ENCODE peak calls at places on chromosomes 5 and 9, in five cellular contexts. L is RWPE2, Y is neural crest cell, T is psoas muscle, V is IMR-90. Q is an unnamed sample.

GRCh38 chr5:83711982-83712601 is 8.6 kb downstream of the HAPLN1 start:
- DNase-seq in L (no peak), Y (peak; percentile 61), T (no peak), V (peak; percentile 35), Q (peak; percentile 14)

GRCh38 chr5:97764700-97765099 is 581.7 kb upstream of the RIOK2 start:
- DNase-seq in L (peak; percentile 70), Y (no peak), T (no peak), V (peak; percentile 94), Q (peak; percentile 91)

GRCh38 chr5:1652873-1653707 is 129.3 kb upstream of the LPCAT1 start:
- DNase-seq in L (no peak), Y (no peak), T (peak; percentile 47), V (no peak), Q (no peak)

GRCh38 chr9:120343416-120343815 is 236.6 kb downstream of the CDK5RAP2 start:
- DNase-seq in L (no peak), Y (no peak), T (no peak), V (no peak), Q (no peak)

GRCh38 chr5:132658383-132659302 is 670 bp downstream of the IL13 start:
- DNase-seq in L (no peak), Y (no peak), T (no peak), V (no peak), Q (no peak)

GRCh38 chr5:75052461-75053285 is at the start of gene GCNT4:
- DNase-seq in L (no peak), Y (peak; percentile 48), T (peak; percentile 79), V (peak; percentile 36), Q (peak; percentile 52)

GRCh38 chr9:37446401-37446800 is 18.8 kb downstream of the ZBTB5 start:
- DNase-seq in L (no peak), Y (no peak), T (no peak), V (no peak), Q (peak; percentile 50)

GRCh38 chr5:87887247-87887646 is 381.4 kb downstream of the TMEM161B start:
- DNase-seq in L (no peak), Y (no peak), T (no peak), V (no peak), Q (no peak)

GRCh38 chr5:172089298-172090117 is 83.1 kb upstream of the FBXW11 start:
- DNase-seq in L (no peak), Y (no peak), T (no peak), V (no peak), Q (no peak)

GRCh38 chr9:37740128-37740527 is 13.5 kb upstream of the TRMT10B start:
- DNase-seq in L (no peak), Y (no peak), T (no peak), V (no peak), Q (no peak)

GRCh38 chr5:60633336-60633735 is 66.6 kb downstream of the DEPDC1B start:
- DNase-seq in L (peak; percentile 58), Y (no peak), T (no peak), V (peak; percentile 87), Q (peak; percentile 76)

GRCh38 chr5:141084487-141084989 is 9.9 kb upstream of the PCDHB2 start:
- DNase-seq in L (no peak), Y (no peak), T (no peak), V (peak; percentile 9), Q (peak; percentile 34)

GRCh38 chr9:120965344-120966004 is 38.9 kb upstream of the TRAF1 start:
- DNase-seq in L (no peak), Y (peak; percentile 31), T (no peak), V (no peak), Q (no peak)

GRCh38 chr5:32506251-32506661 is 61.7 kb upstream of the ZFR start:
- DNase-seq in L (no peak), Y (no peak), T (no peak), V (peak; percentile 17), Q (peak; percentile 53)

GRCh38 chr9:129021091-129021490 is 7.0 kb downstream of the SH3GLB2 start:
- DNase-seq in L (no peak), Y (no peak), T (no peak), V (no peak), Q (no peak)

GRCh38 chr9:110850401-110851135 is 182.0 kb downstream of the MUSK start:
- DNase-seq in L (no peak), Y (no peak), T (no peak), V (no peak), Q (no peak)

GRCh38 chr5:115304496-115304895 is 8.0 kb upstream of the CCDC112 start:
- DNase-seq in L (no peak), Y (no peak), T (no peak), V (no peak), Q (no peak)

GRCh38 chr5:79699766-79700400 is 10.2 kb downstream of the CMYA5 start:
- DNase-seq in L (no peak), Y (no peak), T (no peak), V (no peak), Q (no peak)

GRCh38 chr9:133683494-133684460 is 47.6 kb downstream of the DBH start:
- DNase-seq in L (no peak), Y (no peak), T (peak; percentile 82), V (peak; percentile 4), Q (no peak)

GRCh38 chr9:84325347-84325982 is 15.1 kb downstream of the SLC28A3 start:
- DNase-seq in L (no peak), Y (no peak), T (no peak), V (peak; percentile 48), Q (no peak)

GRCh38 chr9:92029553-92029952 is 79.5 kb upstream of the ROR2 start:
- DNase-seq in L (no peak), Y (no peak), T (no peak), V (no peak), Q (no peak)

GRCh38 chr5:79800979-79801827 is 111.6 kb downstream of the CMYA5 start:
- DNase-seq in L (no peak), Y (no peak), T (no peak), V (peak; percentile 28), Q (no peak)

GRCh38 chr5:115366223-115366622 is 69.8 kb upstream of the CCDC112 start:
- DNase-seq in L (no peak), Y (no peak), T (peak; percentile 59), V (peak; percentile 94), Q (peak; percentile 93)

GRCh38 chr5:141995656-141996055 is 17.2 kb downstream of the GNPDA1 start:
- DNase-seq in L (no peak), Y (no peak), T (no peak), V (no peak), Q (no peak)

GRCh38 chr9:132209263-132209662 is 47.4 kb downstream of the NTNG2 start:
- DNase-seq in L (no peak), Y (no peak), T (no peak), V (no peak), Q (no peak)

GRCh38 chr5:107474724-107475489 is 195.8 kb downstream of the EFNA5 start:
- DNase-seq in L (no peak), Y (no peak), T (no peak), V (peak; percentile 36), Q (no peak)

GRCh38 chr5:56819027-56819881 is 3.9 kb downstream of the MAP3K1 start:
- DNase-seq in L (no peak), Y (no peak), T (no peak), V (no peak), Q (no peak)

GRCh38 chr5:102986074-102986473 is 133.9 kb downstream of the GIN1 start:
- DNase-seq in L (no peak), Y (no peak), T (no peak), V (no peak), Q (no peak)

GRCh38 chr9:37996050-37996811 is 72.8 kb downstream of the SHB start:
- DNase-seq in L (peak; percentile 38), Y (no peak), T (no peak), V (no peak), Q (no peak)

GRCh38 chr5:179410291-179411160 is 65.3 kb upstream of the ADAMTS2 start:
- DNase-seq in L (no peak), Y (no peak), T (no peak), V (no peak), Q (no peak)

GRCh38 chr9:70410368-70410767 is 4.1 kb downstream of the KLF9 start:
- DNase-seq in L (no peak), Y (no peak), T (no peak), V (peak; percentile 65), Q (no peak)

GRCh38 chr9:23483566-23483965 is 342.5 kb downstream of the ELAVL2 start:
- DNase-seq in L (no peak), Y (no peak), T (no peak), V (no peak), Q (no peak)
- TF ChIP-seq CTCF in L (no peak), Y (no peak), T (no peak), V (no peak), Q (no peak)

GRCh38 chr5:159953609-159954008 is 37.3 kb downstream of the ADRA1B start:
- DNase-seq in L (no peak), Y (no peak), T (no peak), V (no peak), Q (no peak)

GRCh38 chr5:159947708-159948358 is 31.6 kb downstream of the ADRA1B start:
- DNase-seq in L (no peak), Y (no peak), T (no peak), V (peak; percentile 69), Q (peak; percentile 45)

GRCh38 chr5:159951834-159952233 is 35.6 kb downstream of the ADRA1B start:
- DNase-seq in L (no peak), Y (no peak), T (no peak), V (peak; percentile 51), Q (no peak)

GRCh38 chr5:159955056-159955624 is 38.9 kb downstream of the ADRA1B start:
- DNase-seq in L (no peak), Y (no peak), T (no peak), V (no peak), Q (no peak)

DNA sequence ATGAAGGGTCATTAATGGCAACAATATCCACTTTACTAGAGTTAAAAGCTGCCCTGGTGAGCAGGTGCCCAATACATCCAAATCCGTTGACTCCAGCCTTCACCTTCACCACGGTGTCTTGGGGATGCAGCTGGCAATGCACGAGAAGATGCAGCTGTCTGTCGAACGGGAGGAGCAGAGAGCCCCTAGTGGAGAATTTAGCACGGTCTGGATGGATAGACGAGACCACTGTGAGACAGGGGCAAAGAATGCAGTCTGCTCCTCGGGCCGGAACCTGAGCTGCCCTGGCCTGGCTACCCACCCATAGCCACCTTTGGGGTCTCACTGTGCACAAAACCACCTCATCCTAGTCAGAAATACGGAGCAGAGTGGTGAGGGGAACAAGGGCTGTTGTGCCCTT is 35.1 kb downstream of the ADRA1B start:
- DNase-seq in L (no peak), Y (no peak), T (no peak), V (peak; percentile 27), Q (no peak)
- TF ChIP-seq CTCF in L (peak; percentile 37), Y (peak; percentile 48), T (no peak), V (peak; percentile 36), Q (peak; percentile 24)

GRCh38 chr5:30650311-30650710 is 543.2 kb upstream of the CDH6 start:
- DNase-seq in L (no peak), Y (no peak), T (no peak), V (no peak), Q (no peak)
- TF ChIP-seq CTCF in L (peak; percentile 24), Y (peak; percentile 26), T (no peak), V (no peak), Q (no peak)

DNA sequence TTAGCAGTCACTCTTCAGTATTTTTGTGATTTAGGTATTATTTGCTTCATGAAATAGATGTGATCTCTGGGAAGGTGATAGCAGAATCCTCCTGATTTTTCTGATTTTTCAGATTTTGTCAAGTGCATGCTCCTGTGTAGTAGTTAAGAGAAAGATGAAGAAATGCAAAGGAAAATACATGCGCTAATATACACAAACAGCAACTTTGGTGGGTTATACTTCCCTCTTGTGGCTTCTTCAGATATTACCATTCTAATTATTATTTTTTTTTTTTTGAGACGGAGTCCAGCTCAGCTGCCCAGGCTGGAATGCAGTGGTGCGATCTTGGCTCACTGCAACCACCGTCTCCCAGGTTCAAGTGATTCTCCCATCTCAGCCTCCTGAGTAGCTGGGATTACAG is 31.7 kb downstream of the LMNB1 start:
- DNase-seq in L (no peak), Y (no peak), T (no peak), V (peak; percentile 50), Q (peak; percentile 10)
- TF ChIP-seq CTCF in L (peak; percentile 78), Y (peak; percentile 74), T (peak; percentile 46), V (peak; percentile 61), Q (peak; percentile 44)

GRCh38 chr9:21813575-21814473 is 11.4 kb downstream of the MTAP start:
- DNase-seq in L (no peak), Y (peak; percentile 51), T (peak; percentile 57), V (peak; percentile 86), Q (peak; percentile 62)
- TF ChIP-seq CTCF in L (peak; percentile 91), Y (peak; percentile 90), T (peak; percentile 86), V (peak; percentile 96), Q (peak; percentile 49)

Q was measured in foreskin fibroblast.